ENCODE peak calls at places on chromosomes 5 and 9, in four cellular contexts. One of them, this sample, is unnamed. For H3K79me1, the result is how much of the 10 kb centered on the place peaks cover.

GRCh38 chr5:96616801-96617200 is 45.4 kb upstream of the CAST start:
- DNase-seq in IMR-90: no peak
- DNase-seq in mesendoderm: no peak
- DNase-seq in neuronal stem cell: no peak
- DNase-seq in this sample: no peak

GRCh38 chr9:14531424-14532269 is 161.6 kb downstream of the ZDHHC21 start:
- DNase-seq in neuronal stem cell: no peak
- DNase-seq in mesendoderm: no peak
- DNase-seq in IMR-90: no peak
- DNase-seq in this sample: no peak

GRCh38 chr9:19030899-19031298 is 2.1 kb downstream of the SAXO1 start:
- DNase-seq in neuronal stem cell: no peak
- DNase-seq in IMR-90: peak
- DNase-seq in mesendoderm: no peak
- DNase-seq in this sample: peak

GRCh38 chr5:102760815-102761214 is 5.7 kb downstream of the PAM start:
- DNase-seq in neuronal stem cell: no peak
- DNase-seq in IMR-90: peak
- DNase-seq in mesendoderm: no peak
- DNase-seq in this sample: peak

GRCh38 chr5:159184858-159185381 is 24.4 kb downstream of the RNF145 start:
- DNase-seq in neuronal stem cell: no peak
- DNase-seq in IMR-90: peak
- DNase-seq in mesendoderm: peak
- DNase-seq in this sample: peak

GRCh38 chr9:6931913-6932312 is 174.1 kb downstream of the KDM4C start:
- DNase-seq in mesendoderm: peak
- DNase-seq in IMR-90: peak
- DNase-seq in neuronal stem cell: no peak
- DNase-seq in this sample: peak

GRCh38 chr9:92774274-92774673 is 9.6 kb upstream of the BICD2 start:
- DNase-seq in mesendoderm: peak
- DNase-seq in neuronal stem cell: no peak
- DNase-seq in IMR-90: peak
- DNase-seq in this sample: peak

GRCh38 chr5:71697967-71698366 is 21.1 kb upstream of the CARTPT start:
- DNase-seq in mesendoderm: peak
- DNase-seq in IMR-90: no peak
- DNase-seq in neuronal stem cell: peak
- DNase-seq in this sample: no peak

GRCh38 chr9:73575071-73575470 is 423.4 kb downstream of the ANXA1 start:
- DNase-seq in mesendoderm: no peak
- DNase-seq in IMR-90: no peak
- DNase-seq in neuronal stem cell: no peak
- DNase-seq in this sample: no peak

GRCh38 chr9:120390637-120391190 is 189.3 kb downstream of the CDK5RAP2 start:
- DNase-seq in neuronal stem cell: no peak
- DNase-seq in mesendoderm: no peak
- DNase-seq in IMR-90: no peak
- DNase-seq in this sample: no peak

GRCh38 chr5:57482671-57483106 is at the start of gene ACTBL2:
- DNase-seq in IMR-90: peak
- DNase-seq in mesendoderm: peak
- DNase-seq in neuronal stem cell: no peak
- DNase-seq in this sample: peak

GRCh38 chr5:150412319-150413175 is at the start of gene CD74:
- DNase-seq in mesendoderm: peak
- DNase-seq in IMR-90: peak
- DNase-seq in neuronal stem cell: peak
- DNase-seq in this sample: peak

GRCh38 chr9:1429328-1429727 is 379.2 kb downstream of the DMRT2 start:
- DNase-seq in mesendoderm: peak
- DNase-seq in IMR-90: no peak
- DNase-seq in neuronal stem cell: peak
- DNase-seq in this sample: no peak

GRCh38 chr5:5154733-5155132 is 14.6 kb downstream of the ADAMTS16 start:
- DNase-seq in neuronal stem cell: no peak
- DNase-seq in mesendoderm: no peak
- DNase-seq in IMR-90: no peak
- DNase-seq in this sample: no peak

GRCh38 chr9:127971357-127972315 is 9.2 kb downstream of the EEIG1 start:
- DNase-seq in neuronal stem cell: no peak
- DNase-seq in IMR-90: no peak
- DNase-seq in mesendoderm: peak
- DNase-seq in this sample: peak
- H3K79me1 ChIP-seq in neuronal stem cell: under half
- H3K79me1 ChIP-seq in IMR-90: under half
- H3K79me1 ChIP-seq in mesendoderm: under half
- H3K79me1 ChIP-seq in this sample: half or more

DNA sequence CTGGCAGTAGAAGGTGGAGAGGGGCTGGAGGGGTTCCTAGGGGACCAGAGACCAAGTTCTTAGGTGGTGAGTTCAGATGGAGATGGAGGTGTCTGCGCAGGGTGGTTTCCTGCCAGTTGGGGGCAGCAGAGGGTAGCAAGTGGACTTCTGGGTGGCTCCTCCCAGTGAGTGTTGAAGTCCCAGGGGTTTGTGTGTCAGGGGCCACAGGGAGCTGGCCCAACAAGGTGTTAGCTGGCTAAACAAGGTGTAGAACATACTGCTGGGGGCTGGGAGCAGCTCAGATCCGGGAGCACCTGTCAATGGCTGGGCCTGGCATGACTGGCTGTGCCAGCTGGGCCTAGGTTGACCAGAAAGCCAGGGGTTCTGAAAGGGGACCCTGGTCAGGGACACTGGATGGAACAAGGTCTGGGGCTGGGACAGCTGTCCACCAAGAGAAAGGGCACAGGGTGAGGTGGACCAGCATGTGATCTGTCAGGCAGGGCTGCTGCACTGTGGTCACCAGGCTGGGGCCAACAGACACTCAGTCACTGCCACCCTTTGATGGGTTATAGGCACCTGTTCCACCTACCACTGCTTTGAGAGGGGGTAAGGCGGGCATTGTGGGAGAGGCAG is 35.6 kb downstream of the DAB2IP start:
- DNase-seq in neuronal stem cell: peak
- DNase-seq in mesendoderm: peak
- DNase-seq in IMR-90: peak
- DNase-seq in this sample: peak
- H3K18ac ChIP-seq in neuronal stem cell: peak
- H3K18ac ChIP-seq in mesendoderm: no peak
- H3K18ac ChIP-seq in IMR-90: no peak
- H3K18ac ChIP-seq in this sample: no peak

GRCh38 chr9:124813496-124814177 is 36.7 kb downstream of the OLFML2A start:
- DNase-seq in IMR-90: no peak
- DNase-seq in mesendoderm: peak
- DNase-seq in neuronal stem cell: no peak
- DNase-seq in this sample: no peak
- H3K79me1 ChIP-seq in IMR-90: under half
- H3K79me1 ChIP-seq in mesendoderm: under half
- H3K79me1 ChIP-seq in neuronal stem cell: under half
- H3K79me1 ChIP-seq in this sample: under half

GRCh38 chr5:61303348-61303747 is 28.7 kb upstream of the ZSWIM6 start:
- DNase-seq in neuronal stem cell: no peak
- DNase-seq in IMR-90: no peak
- DNase-seq in mesendoderm: no peak
- DNase-seq in this sample: no peak

GRCh38 chr5:61304611-61305369 is 27.3 kb upstream of the ZSWIM6 start:
- DNase-seq in neuronal stem cell: no peak
- DNase-seq in IMR-90: peak
- DNase-seq in mesendoderm: peak
- DNase-seq in this sample: peak

GRCh38 chr5:61299254-61299653 is 32.8 kb upstream of the ZSWIM6 start:
- DNase-seq in mesendoderm: no peak
- DNase-seq in IMR-90: no peak
- DNase-seq in neuronal stem cell: no peak
- DNase-seq in this sample: no peak

GRCh38 chr5:61301345-61301744 is 30.7 kb upstream of the ZSWIM6 start:
- DNase-seq in mesendoderm: peak
- DNase-seq in neuronal stem cell: no peak
- DNase-seq in IMR-90: peak
- DNase-seq in this sample: no peak

DNA sequence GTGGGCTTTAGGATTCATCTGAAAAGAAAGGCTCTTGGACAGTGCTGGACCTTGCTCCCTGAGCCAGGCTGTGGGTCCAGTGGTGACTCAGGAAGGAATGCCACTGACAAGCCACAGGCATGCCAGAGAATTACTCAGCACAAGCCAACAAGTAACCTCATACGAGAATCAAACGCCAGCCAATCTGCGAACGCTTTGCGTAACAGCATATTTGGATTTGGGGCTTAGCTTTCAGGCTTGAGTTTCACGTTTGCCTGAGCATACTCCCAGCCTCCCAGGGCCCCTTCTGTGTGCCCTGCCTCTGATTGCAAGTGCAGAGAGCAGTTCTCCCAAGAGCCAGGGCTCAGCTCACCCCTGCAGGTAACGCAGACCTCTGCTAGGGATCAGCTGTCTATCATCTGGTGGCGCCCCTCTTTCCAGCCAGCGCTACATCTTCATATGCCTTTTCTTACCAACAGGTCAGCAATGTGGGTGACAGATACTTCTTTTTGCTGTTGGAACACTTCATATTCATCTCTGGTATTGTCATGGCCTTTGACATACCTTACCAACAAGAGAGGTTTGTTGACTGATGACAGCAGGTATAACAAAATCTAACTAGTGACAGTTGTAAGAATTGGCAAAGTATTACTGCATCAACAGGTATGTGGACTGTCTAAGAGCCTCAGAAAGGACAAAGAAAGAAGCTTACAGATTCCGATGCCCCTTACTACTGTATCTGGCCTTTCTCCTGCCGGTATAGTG is 30.1 kb upstream of the ZSWIM6 start:
- DNase-seq in IMR-90: peak
- DNase-seq in mesendoderm: peak
- DNase-seq in neuronal stem cell: no peak
- DNase-seq in this sample: peak
- H3K18ac ChIP-seq in IMR-90: peak
- H3K18ac ChIP-seq in mesendoderm: no peak
- H3K18ac ChIP-seq in neuronal stem cell: no peak
- H3K18ac ChIP-seq in this sample: peak

GRCh38 chr5:136082390-136083193 is 50.1 kb upstream of the SMAD5 start:
- DNase-seq in neuronal stem cell: peak
- DNase-seq in IMR-90: peak
- DNase-seq in mesendoderm: peak
- DNase-seq in this sample: peak

GRCh38 chr5:136086776-136087566 is 45.7 kb upstream of the SMAD5 start:
- DNase-seq in neuronal stem cell: no peak
- DNase-seq in mesendoderm: no peak
- DNase-seq in IMR-90: no peak
- DNase-seq in this sample: no peak

GRCh38 chr5:136087961-136088871 is 44.4 kb upstream of the SMAD5 start:
- DNase-seq in IMR-90: peak
- DNase-seq in mesendoderm: no peak
- DNase-seq in neuronal stem cell: no peak
- DNase-seq in this sample: no peak

GRCh38 chr5:136081192-136081591 is 51.5 kb upstream of the SMAD5 start:
- DNase-seq in neuronal stem cell: no peak
- DNase-seq in IMR-90: no peak
- DNase-seq in mesendoderm: no peak
- DNase-seq in this sample: no peak

GRCh38 chr5:136084698-136085097 is 47.9 kb upstream of the SMAD5 start:
- DNase-seq in IMR-90: no peak
- DNase-seq in neuronal stem cell: no peak
- DNase-seq in mesendoderm: no peak
- DNase-seq in this sample: no peak
- H3K79me1 ChIP-seq in IMR-90: under half
- H3K79me1 ChIP-seq in neuronal stem cell: under half
- H3K79me1 ChIP-seq in mesendoderm: under half
- H3K79me1 ChIP-seq in this sample: under half

GRCh38 chr5:98105651-98106050 is 667.8 kb upstream of the RGMB start:
- DNase-seq in IMR-90: no peak
- DNase-seq in neuronal stem cell: no peak
- DNase-seq in mesendoderm: no peak
- DNase-seq in this sample: no peak
- H3K18ac ChIP-seq in IMR-90: peak
- H3K18ac ChIP-seq in neuronal stem cell: no peak
- H3K18ac ChIP-seq in mesendoderm: no peak
- H3K18ac ChIP-seq in this sample: no peak